ENCODE peak calls at places on chromosomes 7 and 10, in four cellular contexts. F is WTC11, G is HCT116, L is GM12878. M is an unnamed sample.
A peak's percentile ranks its signal among the peaks of the same experiment; 100 is the strongest.

GRCh38 chr7:104207348-104207730 is 474 bp downstream of the ORC5 start:
- DNase-seq in F (no peak), G (no peak), L (no peak), M (peak; percentile 6)

GRCh38 chr7:144391823-144392255 is 11.7 kb downstream of the NOBOX start:
- DNase-seq in F (no peak), G (peak; percentile 54), L (no peak), M (peak; percentile 71)

GRCh38 chr7:114922652-114923402 is 933 bp downstream of the MDFIC start:
- DNase-seq in F (peak; percentile 23), G (no peak), L (no peak), M (peak; percentile 46)

GRCh38 chr7:33444501-33444900 is 315.1 kb downstream of the BBS9 start:
- DNase-seq in F (no peak), G (no peak), L (no peak), M (no peak)

GRCh38 chr7:79055722-79056415 is 397.6 kb downstream of the MAGI2 start:
- DNase-seq in F (no peak), G (peak; percentile 13), L (no peak), M (no peak)

GRCh38 chr7:80139179-80139578 is 4.5 kb downstream of the GNAI1 start:
- DNase-seq in F (no peak), G (no peak), L (no peak), M (no peak)

GRCh38 chr10:63383141-63383540 is 82.6 kb downstream of the JMJD1C start:
- DNase-seq in F (no peak), G (no peak), L (no peak), M (no peak)

GRCh38 chr7:18305866-18306265 is 189.7 kb upstream of the HDAC9 start:
- DNase-seq in F (no peak), G (no peak), L (no peak), M (no peak)

GRCh38 chr10:21084700-21085099 is 187.6 kb upstream of the NEBL start:
- DNase-seq in F (no peak), G (no peak), L (peak; percentile 13), M (no peak)

GRCh38 chr10:20737107-20737506 is 160.0 kb downstream of the NEBL start:
- DNase-seq in F (no peak), G (no peak), L (no peak), M (no peak)

GRCh38 chr10:43055217-43055616 is 21.7 kb upstream of the RET start:
- DNase-seq in F (no peak), G (no peak), L (no peak), M (no peak)

GRCh38 chr7:36732806-36733205 is 8.5 kb upstream of the AOAH start:
- DNase-seq in F (no peak), G (no peak), L (no peak), M (no peak)

GRCh38 chr7:130150587-130150986 is 54.6 kb downstream of the TMEM209 start:
- DNase-seq in F (no peak), G (no peak), L (no peak), M (no peak)

GRCh38 chr10:13634207-13634606 is 47.4 kb downstream of the PRPF18 start:
- DNase-seq in F (no peak), G (no peak), L (no peak), M (no peak)

GRCh38 chr7:30172451-30172850 is 37.7 kb downstream of the MTURN start:
- DNase-seq in F (no peak), G (no peak), L (no peak), M (no peak)

GRCh38 chr10:96577037-96577436 is 9.8 kb downstream of the TM9SF3 start:
- DNase-seq in F (no peak), G (no peak), L (no peak), M (no peak)

GRCh38 chr10:92822964-92823363 is 25.4 kb upstream of the EXOC6 start:
- DNase-seq in F (no peak), G (peak; percentile 41), L (no peak), M (peak; percentile 39)

GRCh38 chr10:125756853-125757487 is 18.7 kb downstream of the MMP21 start:
- DNase-seq in F (no peak), G (no peak), L (no peak), M (no peak)

GRCh38 chr7:92608380-92609322 is 18.5 kb upstream of the FAM133B start:
- DNase-seq in F (peak; percentile 84), G (no peak), L (no peak), M (peak; percentile 66)

GRCh38 chr10:85492684-85493083 is 873.9 kb downstream of the GRID1 start:
- DNase-seq in F (peak; percentile 45), G (no peak), L (no peak), M (no peak)

GRCh38 chr10:14782691-14783363 is 8.1 kb upstream of the FAM107B start:
- DNase-seq in F (no peak), G (peak; percentile 61), L (no peak), M (no peak)

GRCh38 chr10:112304460-112304859 is 21.3 kb downstream of the TECTB start:
- DNase-seq in F (no peak), G (no peak), L (no peak), M (no peak)

GRCh38 chr10:24324651-24325050 is 115.7 kb downstream of the KIAA1217 start:
- DNase-seq in F (no peak), G (no peak), L (no peak), M (no peak)

GRCh38 chr10:47350671-47351640 is 2.8 kb downstream of the RBP3 start:
- DNase-seq in F (no peak), G (no peak), L (no peak), M (no peak)

GRCh38 chr7:157699357-157700013 is 362.7 kb downstream of the DNAJB6 start:
- DNase-seq in F (no peak), G (no peak), L (no peak), M (no peak)

GRCh38 chr7:36658603-36659516 is 65.4 kb downstream of the AOAH start:
- DNase-seq in F (no peak), G (no peak), L (no peak), M (no peak)

GRCh38 chr7:70299447-70299807 is 701.2 kb downstream of the AUTS2 start:
- DNase-seq in F (no peak), G (no peak), L (no peak), M (no peak)

GRCh38 chr10:122725006-122725405 is 25.4 kb upstream of the C10orf120 start:
- DNase-seq in F (no peak), G (no peak), L (no peak), M (no peak)

GRCh38 chr10:62491597-62491996 is 117.4 kb downstream of the ZNF365 start:
- DNase-seq in F (no peak), G (no peak), L (no peak), M (no peak)

GRCh38 chr10:112230325-112230988 is 46.9 kb upstream of the GPAM start:
- DNase-seq in F (no peak), G (no peak), L (no peak), M (no peak)

GRCh38 chr10:132387723-132388210 is 9.2 kb upstream of the PWWP2B start:
- DNase-seq in F (peak; percentile 86), G (no peak), L (no peak), M (peak; percentile 97)

GRCh38 chr7:119944601-119944972 is 328.4 kb upstream of the KCND2 start:
- DNase-seq in F (no peak), G (no peak), L (no peak), M (no peak)

GRCh38 chr10:44309939-44310761 is 74.7 kb downstream of the CXCL12 start:
- DNase-seq in F (no peak), G (no peak), L (no peak), M (no peak)

GRCh38 chr7:2287742-2288141 is 26.5 kb downstream of the SNX8 start:
- DNase-seq in F (no peak), G (no peak), L (no peak), M (no peak)

GRCh38 chr7:80941206-80941758 is 22.4 kb upstream of the SEMA3C start:
- DNase-seq in F (no peak), G (no peak), L (no peak), M (no peak)

DNA sequence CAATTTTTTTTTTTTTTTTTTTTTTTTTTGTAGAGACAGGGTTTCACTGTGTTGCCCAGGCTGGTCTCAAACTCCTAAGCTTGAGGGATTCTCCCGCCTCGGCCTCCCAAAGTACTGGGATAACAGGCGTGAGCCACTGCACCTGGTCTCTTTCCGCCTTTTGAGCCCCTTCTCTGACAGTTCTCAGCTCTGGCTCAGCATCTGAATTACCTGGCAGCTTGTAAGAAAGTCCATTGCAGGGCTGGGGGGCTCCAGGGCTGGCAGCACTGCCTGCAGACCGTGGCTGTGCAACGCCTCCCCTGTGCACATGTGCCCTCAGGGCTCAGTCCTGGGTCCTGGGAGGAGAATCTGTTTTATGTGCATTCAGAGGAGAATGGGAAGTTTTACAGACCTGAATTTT is 37.6 kb downstream of the VWA2 start:
- DNase-seq in F (no peak), G (no peak), L (no peak), M (no peak)
- TF ChIP-seq SP1 in F (no peak), G (no peak), L (no peak), M (no peak)

GRCh38 chr7:123367508-123368122 is 166.8 kb downstream of the IQUB start:
- DNase-seq in F (peak; percentile 21), G (peak; percentile 45), L (peak; percentile 15), M (peak; percentile 57)
- TF ChIP-seq SP1 in F (no peak), G (no peak), L (no peak), M (no peak)

GRCh38 chr7:95690367-95690947 is 81.9 kb upstream of the DYNC1I1 start:
- DNase-seq in F (no peak), G (peak; percentile 52), L (peak; percentile 8), M (peak; percentile 20)
- TF ChIP-seq SP1 in F (no peak), G (no peak), L (no peak), M (no peak)

DNA sequence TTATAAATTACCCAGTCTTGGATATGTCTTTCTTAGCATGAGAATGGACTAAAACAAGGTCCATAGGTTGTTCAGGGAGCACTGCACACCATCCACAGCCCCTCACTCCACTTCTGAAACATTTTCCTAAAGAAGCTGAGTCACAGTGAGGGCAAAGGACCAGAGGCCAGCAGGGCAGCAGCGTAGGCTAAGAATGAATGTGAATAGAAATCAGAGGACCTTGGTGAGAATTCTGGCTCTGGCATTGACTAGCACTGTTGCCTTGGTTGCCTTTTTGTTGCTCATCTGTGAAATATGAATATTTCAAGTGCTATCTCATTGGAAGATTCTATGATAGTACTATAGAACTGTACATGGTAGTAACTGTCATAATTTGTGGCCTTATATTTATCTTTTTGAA is 41.7 kb upstream of the TOMM7 start:
- DNase-seq in F (no peak), G (no peak), L (no peak), M (no peak)
- TF ChIP-seq SP1 in F (no peak), G (no peak), L (no peak), M (no peak)

M was measured in HEK293T.